ENCODE peak calls at places on chromosomes 6 and 20, in five cellular contexts. Q is upper lobe of right lung, X is HL-60, C is hepatocyte, H is foreskin keratinocyte. J is an unnamed sample.

GRCh38 chr6:56549014-56549413 is 93.7 kb downstream of the DST start:
- DNase-seq in Q (no peak), X (no peak), C (no peak), H (no peak), J (no peak)

GRCh38 chr6:6920114-6920983 is 187.4 kb upstream of the RREB1 start:
- DNase-seq in Q (no peak), X (no peak), C (no peak), H (no peak), J (no peak)

GRCh38 chr20:61925555-61926252 is 140.0 kb downstream of the TAF4 start:
- DNase-seq in Q (peak; percentile 52), X (no peak), C (no peak), H (no peak), J (peak; percentile 91)

GRCh38 chr20:39954585-39954984 is 734.5 kb downstream of the MAFB start:
- DNase-seq in Q (no peak), X (no peak), C (no peak), H (no peak), J (no peak)

GRCh38 chr6:31299511-31299910 is 27.6 kb upstream of the HLA-C start:
- DNase-seq in Q (no peak), X (no peak), C (no peak), H (no peak), J (no peak)

GRCh38 chr6:107495196-107495643 is 5.3 kb downstream of the SOBP start:
- DNase-seq in Q (no peak), X (no peak), C (no peak), H (no peak), J (no peak)

GRCh38 chr20:44901972-44902371 is 7.9 kb upstream of the PABPC1L start:
- DNase-seq in Q (no peak), X (no peak), C (no peak), H (no peak), J (peak; percentile 67)

GRCh38 chr20:64158346-64159285 is 5.6 kb upstream of the MYT1 start:
- DNase-seq in Q (no peak), X (no peak), C (peak; percentile 24), H (no peak), J (no peak)

GRCh38 chr6:14917101-14917500 is 328.8 kb upstream of the JARID2 start:
- DNase-seq in Q (no peak), X (no peak), C (no peak), H (no peak), J (peak; percentile 31)

GRCh38 chr6:24931296-24931695 is 4.5 kb downstream of the RIPOR2 start:
- DNase-seq in Q (no peak), X (no peak), C (no peak), H (no peak), J (no peak)

GRCh38 chr20:38304845-38305447 is 990 bp downstream of the BPI start:
- DNase-seq in Q (peak; percentile 73), X (no peak), C (no peak), H (no peak), J (peak; percentile 46)

GRCh38 chr20:7497985-7498384 is 442.3 kb downstream of the HAO1 start:
- DNase-seq in Q (no peak), X (no peak), C (no peak), H (peak; percentile 89), J (peak; percentile 79)

GRCh38 chr20:37395921-37396519 is 50.1 kb downstream of the SRC start:
- DNase-seq in Q (no peak), X (no peak), C (peak; percentile 64), H (no peak), J (no peak)

GRCh38 chr6:73929421-73929820 is 233.4 kb downstream of the CD109 start:
- DNase-seq in Q (no peak), X (no peak), C (no peak), H (peak; percentile 84), J (peak; percentile 66)

GRCh38 chr6:13395272-13396237 is 67.2 kb upstream of the TBC1D7 start:
- DNase-seq in Q (no peak), X (peak; percentile 70), C (peak; percentile 58), H (peak; percentile 27), J (no peak)
- H3K27ac ChIP-seq in Q (peak overlapping the region; percentile 61), X (peak overlapping the region; percentile 81), C (no peak overlapping the region), H (no peak overlapping the region), J (peak overlapping the region; percentile 37)

DNA sequence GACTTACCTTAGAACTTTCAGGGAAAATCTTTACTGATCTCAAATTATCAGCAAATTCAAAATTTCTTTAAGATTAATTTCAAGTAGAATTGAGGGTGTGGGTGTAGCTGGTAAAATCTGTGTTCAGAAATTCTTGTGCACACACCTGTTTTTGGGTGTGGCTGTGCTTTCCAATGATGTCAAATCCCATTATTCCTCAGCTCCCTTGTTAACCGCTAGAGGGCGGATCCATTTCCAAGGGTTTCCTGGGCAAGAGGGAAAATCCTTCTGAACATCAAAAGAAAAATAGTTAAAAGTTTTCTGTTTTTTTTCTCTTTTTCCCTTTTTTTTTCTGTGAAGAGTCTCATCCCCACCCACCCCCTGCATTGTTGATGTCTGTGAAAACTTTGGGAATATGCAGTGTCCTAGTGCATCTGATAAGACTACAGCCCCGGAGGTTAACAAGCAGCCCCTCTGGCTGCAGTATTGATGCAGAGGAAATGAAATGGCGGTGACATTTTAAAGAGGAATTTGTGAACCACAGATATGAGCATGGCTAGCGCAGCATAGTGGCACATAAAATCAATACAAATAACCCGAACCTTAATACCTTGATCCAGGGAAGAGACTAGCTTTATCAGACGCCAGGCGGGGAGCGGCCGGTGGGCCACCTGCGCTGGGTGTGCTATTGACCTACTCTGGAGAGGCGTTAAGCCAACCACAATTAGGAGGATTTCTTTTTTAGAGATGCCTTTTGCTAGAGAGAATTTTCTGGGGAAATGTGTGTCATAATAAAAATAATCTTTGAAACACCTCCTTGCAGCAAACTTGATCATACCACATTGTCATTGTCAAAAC is 130.9 kb downstream of the FOXA2 start:
- DNase-seq in Q (no peak), X (no peak), C (peak; percentile 61), H (peak; percentile 14), J (peak; percentile 68)
- TF ChIP-seq CTCF in Q (peak; percentile 63), X (no peak), C (peak; percentile 67), H (peak; percentile 79), J (peak; percentile 87)

GRCh38 chr20:10984294-10984693 is 310.5 kb upstream of the JAG1 start:
- DNase-seq in Q (no peak), X (no peak), C (no peak), H (no peak), J (no peak)

GRCh38 chr20:10986586-10986985 is 312.8 kb upstream of the JAG1 start:
- DNase-seq in Q (no peak), X (no peak), C (no peak), H (no peak), J (no peak)

GRCh38 chr20:10987651-10988383 is 314.0 kb upstream of the JAG1 start:
- DNase-seq in Q (no peak), X (no peak), C (no peak), H (peak; percentile 98), J (peak; percentile 73)

GRCh38 chr20:10984899-10985298 is 311.1 kb upstream of the JAG1 start:
- DNase-seq in Q (no peak), X (no peak), C (peak; percentile 14), H (no peak), J (no peak)

GRCh38 chr20:10985536-10985935 is 311.7 kb upstream of the JAG1 start:
- DNase-seq in Q (no peak), X (no peak), C (no peak), H (no peak), J (peak; percentile 22)
- H3K27ac ChIP-seq in Q (no peak overlapping the region), X (no peak overlapping the region), C (no peak overlapping the region), H (peak overlapping the region; percentile 28), J (no peak overlapping the region)

GRCh38 chr20:10178727-10179313 is 39.8 kb upstream of the SNAP25 start:
- DNase-seq in Q (no peak), X (no peak), C (no peak), H (no peak), J (no peak)

GRCh38 chr20:10177326-10177725 is 41.3 kb upstream of the SNAP25 start:
- DNase-seq in Q (no peak), X (no peak), C (no peak), H (no peak), J (no peak)

GRCh38 chr20:10178091-10178490 is 40.5 kb upstream of the SNAP25 start:
- DNase-seq in Q (no peak), X (no peak), C (no peak), H (no peak), J (no peak)

GRCh38 chr20:10179574-10180298 is 38.9 kb upstream of the SNAP25 start:
- DNase-seq in Q (no peak), X (no peak), C (no peak), H (no peak), J (no peak)
- TF ChIP-seq CTCF in Q (peak; percentile 21), X (no peak), C (peak; percentile 31), H (peak; percentile 36), J (no peak)

GRCh38 chr6:124536157-124536556 is 426.1 kb upstream of the RNF217 start:
- DNase-seq in Q (no peak), X (no peak), C (no peak), H (no peak), J (no peak)
- H3K27ac ChIP-seq in Q (no peak overlapping the region), X (no peak overlapping the region), C (no peak overlapping the region), H (no peak overlapping the region), J (no peak overlapping the region)

GRCh38 chr6:2209226-2209809 is 36.1 kb downstream of the GMDS start:
- DNase-seq in Q (no peak), X (no peak), C (peak; percentile 67), H (no peak), J (peak; percentile 41)
- TF ChIP-seq CTCF in Q (peak; percentile 52), X (peak; percentile 54), C (peak; percentile 55), H (peak; percentile 70), J (peak; percentile 46)

GRCh38 chr20:53656653-53657288 is 63.1 kb upstream of the ZNF217 start:
- DNase-seq in Q (no peak), X (peak; percentile 60), C (no peak), H (no peak), J (no peak)
- H3K27ac ChIP-seq in Q (peak overlapping the region; percentile 65), X (no peak overlapping the region), C (peak overlapping the region; percentile 21), H (peak overlapping the region; percentile 25), J (no peak overlapping the region)

J was measured in RWPE1.